ENCODE peak calls at places on chromosomes 4 and X, in ten cellular contexts. H is GM23248; I is kidney; M is naive thymus-derived CD4-positive, alpha-beta T cell; T is activated CD4-positive, alpha-beta memory T cell treated with anti-CD3 and anti-CD28 coated beads, Interleukin-2, amount 10 ng/mL, durations not matched to agents 7 days and 5 days; U is IMR-90; N is ELR; S is colonic mucosa; B is left kidney; K is upper lobe of left lung. W is an unnamed sample.

GRCh38 chr4:6857009-6857882 is 52.4 kb upstream of the TBC1D14 start:
- DNase-seq in H (peak), I (no peak), M (no peak), T (no peak), U (no peak), N (no peak), S (no peak), B (no peak), K (no peak), W (no peak)

GRCh38 chrX:29787666-29788065 is 427.7 kb upstream of the MAGEB2 start:
- DNase-seq in H (no peak), I (no peak), M (no peak), T (no peak), U (peak), N (no peak), S (no peak), B (no peak), K (no peak), W (no peak)

GRCh38 chr4:1337376-1337831 is 9.6 kb upstream of the UVSSA start:
- DNase-seq in H (peak), I (peak), M (no peak), T (peak), U (peak), N (peak), S (peak), B (no peak), K (no peak), W (no peak)

GRCh38 chrX:50281253-50281652 is 76.7 kb downstream of the CCNB3 start:
- DNase-seq in H (no peak), I (no peak), M (no peak), T (no peak), U (no peak), N (no peak), S (no peak), B (no peak), K (no peak), W (no peak)

GRCh38 chr4:156634612-156635011 is 337.0 kb downstream of the PDGFC start:
- DNase-seq in H (no peak), I (no peak), M (no peak), T (no peak), U (peak), N (no peak), S (no peak), B (no peak), K (no peak), W (peak)

GRCh38 chr4:143224255-143224654 is 39.5 kb downstream of the USP38 start:
- DNase-seq in H (no peak), I (no peak), M (no peak), T (no peak), U (no peak), N (no peak), S (no peak), B (no peak), K (no peak), W (no peak)

GRCh38 chr4:3255611-3256186 is 6.7 kb downstream of the MSANTD1 start:
- DNase-seq in H (no peak), I (peak), M (no peak), T (no peak), U (no peak), N (no peak), S (no peak), B (no peak), K (peak), W (no peak)

GRCh38 chr4:7334521-7335275 is 100.0 kb downstream of the PSAPL1 start:
- DNase-seq in H (no peak), I (peak), M (no peak), T (no peak), U (no peak), N (no peak), S (no peak), B (peak), K (no peak), W (no peak)

GRCh38 chrX:20980426-20980825 is 393.8 kb upstream of the CNKSR2 start:
- DNase-seq in H (no peak), I (no peak), M (no peak), T (no peak), U (no peak), N (no peak), S (no peak), B (no peak), K (no peak), W (no peak)

GRCh38 chrX:15468036-15468435 is 25.1 kb downstream of the PIR start:
- DNase-seq in H (peak), I (no peak), M (no peak), T (no peak), U (peak), N (peak), S (no peak), B (peak), K (peak), W (peak)

GRCh38 chr4:54234497-54235205 is 5.6 kb downstream of the PDGFRA start:
- DNase-seq in H (peak), I (no peak), M (no peak), T (no peak), U (no peak), N (no peak), S (no peak), B (peak), K (no peak), W (peak)

GRCh38 chr4:79682161-79682560 is 274.1 kb upstream of the GK2 start:
- DNase-seq in H (peak), I (no peak), M (no peak), T (no peak), U (peak), N (peak), S (no peak), B (no peak), K (no peak), W (peak)

GRCh38 chr4:158856852-158857251 is 88.0 kb downstream of the FNIP2 start:
- DNase-seq in H (peak), I (no peak), M (no peak), T (no peak), U (peak), N (peak), S (no peak), B (peak), K (no peak), W (no peak)

GRCh38 chr4:100493756-100494155 is 24.1 kb downstream of the EMCN start:
- DNase-seq in H (peak), I (no peak), M (no peak), T (no peak), U (peak), N (peak), S (no peak), B (no peak), K (no peak), W (no peak)

GRCh38 chrX:18558799-18559198 is 113.1 kb downstream of the RS1 start:
- DNase-seq in H (no peak), I (no peak), M (no peak), T (no peak), U (no peak), N (no peak), S (no peak), B (no peak), K (no peak), W (no peak)

GRCh38 chr4:80125252-80126177 is 52.5 kb upstream of the ANTXR2 start:
- DNase-seq in H (peak), I (no peak), M (peak), T (peak), U (peak), N (peak), S (no peak), B (no peak), K (no peak), W (no peak)

GRCh38 chrX:148501121-148502066 is 977 bp downstream of the AFF2 start:
- DNase-seq in H (no peak), I (peak), M (peak), T (peak), U (no peak), N (no peak), S (no peak), B (peak), K (no peak), W (no peak)

W was measured in brain microvascular endothelial cell.